ENCODE peak calls at places on chromosomes 3 and 15, in five cellular contexts. H is A549, L is RWPE2, S is neural progenitor cell, D is stomach. O is an unnamed sample.

GRCh38 chr15:54089776-54090175 is 111.5 kb downstream of the UNC13C start:
- DNase-seq in H (no peak), L (no peak), S (no peak), D (no peak), O (no peak)

GRCh38 chr15:70271422-70272088 is 173.8 kb upstream of the TLE3 start:
- DNase-seq in H (peak), L (no peak), S (peak), D (no peak), O (peak)

GRCh38 chr3:17740703-17741102 is 1.7 kb downstream of the TBC1D5 start:
- DNase-seq in H (peak), L (no peak), S (no peak), D (no peak), O (no peak)

GRCh38 chr3:16500911-16501310 is 12.6 kb downstream of the RFTN1 start:
- DNase-seq in H (no peak), L (no peak), S (no peak), D (no peak), O (no peak)

GRCh38 chr3:30658328-30659052 is 52.1 kb downstream of the TGFBR2 start:
- DNase-seq in H (peak), L (no peak), S (no peak), D (no peak), O (no peak)

GRCh38 chr3:115217678-115218451 is 70.8 kb upstream of the ZBTB20 start:
- DNase-seq in H (peak), L (no peak), S (peak), D (no peak), O (no peak)

GRCh38 chr15:80991446-80991845 is 1.8 kb upstream of the MESD start:
- DNase-seq in H (no peak), L (no peak), S (no peak), D (no peak), O (no peak)

GRCh38 chr3:23442598-23443383 is 239.7 kb downstream of the UBE2E2 start:
- DNase-seq in H (no peak), L (no peak), S (no peak), D (no peak), O (no peak)

GRCh38 chr15:32706704-32707103 is 11.1 kb upstream of the GREM1 start:
- DNase-seq in H (no peak), L (no peak), S (no peak), D (no peak), O (no peak)

GRCh38 chr3:139935071-139935865 is at the start of gene CLSTN2:
- DNase-seq in H (peak), L (no peak), S (peak), D (peak), O (peak)

GRCh38 chr3:101571028-101571895 is 2.7 kb upstream of the PCNP start:
- DNase-seq in H (no peak), L (no peak), S (no peak), D (no peak), O (no peak)

GRCh38 chr3:191302451-191302850 is 26.7 kb upstream of the CCDC50 start:
- DNase-seq in H (no peak), L (no peak), S (no peak), D (no peak), O (no peak)

GRCh38 chr15:42955518-42955917 is 34.9 kb upstream of the TTBK2 start:
- DNase-seq in H (no peak), L (no peak), S (no peak), D (no peak), O (no peak)

GRCh38 chr15:40873625-40874561 is at the start of gene RHOV:
- DNase-seq in H (peak), L (peak), S (peak), D (peak), O (peak)

GRCh38 chr15:41438206-41438605 is 21.3 kb downstream of the RTF1 start:
- DNase-seq in H (no peak), L (peak), S (no peak), D (no peak), O (no peak)

GRCh38 chr15:57220220-57220619 is 156.1 kb upstream of the CGNL1 start:
- DNase-seq in H (no peak), L (no peak), S (no peak), D (no peak), O (no peak)

GRCh38 chr15:86555114-86555513 is 475.4 kb downstream of the AGBL1 start:
- DNase-seq in H (no peak), L (no peak), S (no peak), D (no peak), O (no peak)

GRCh38 chr3:184565421-184566211 is 4.0 kb downstream of the EPHB3 start:
- DNase-seq in H (no peak), L (peak), S (peak), D (peak), O (peak)

GRCh38 chr3:2274531-2274930 is 175.9 kb downstream of the CNTN4 start:
- DNase-seq in H (no peak), L (no peak), S (no peak), D (no peak), O (no peak)

GRCh38 chr3:23867400-23867799 is 49.4 kb downstream of the NKIRAS1 start:
- DNase-seq in H (no peak), L (no peak), S (no peak), D (no peak), O (no peak)

GRCh38 chr15:65666257-65666656 is 44.5 kb downstream of the SLC24A1 start:
- DNase-seq in H (peak), L (no peak), S (no peak), D (no peak), O (no peak)

GRCh38 chr3:190436356-190436755 is 13.3 kb downstream of the TMEM207 start:
- DNase-seq in H (no peak), L (no peak), S (no peak), D (no peak), O (no peak)

GRCh38 chr3:132605374-132605792 is 8.3 kb downstream of the ACKR4 start:
- DNase-seq in H (no peak), L (no peak), S (no peak), D (no peak), O (no peak)

GRCh38 chr3:194396897-194397756 is 1.9 kb downstream of the GP5 start:
- DNase-seq in H (no peak), L (no peak), S (no peak), D (no peak), O (no peak)

DNA sequence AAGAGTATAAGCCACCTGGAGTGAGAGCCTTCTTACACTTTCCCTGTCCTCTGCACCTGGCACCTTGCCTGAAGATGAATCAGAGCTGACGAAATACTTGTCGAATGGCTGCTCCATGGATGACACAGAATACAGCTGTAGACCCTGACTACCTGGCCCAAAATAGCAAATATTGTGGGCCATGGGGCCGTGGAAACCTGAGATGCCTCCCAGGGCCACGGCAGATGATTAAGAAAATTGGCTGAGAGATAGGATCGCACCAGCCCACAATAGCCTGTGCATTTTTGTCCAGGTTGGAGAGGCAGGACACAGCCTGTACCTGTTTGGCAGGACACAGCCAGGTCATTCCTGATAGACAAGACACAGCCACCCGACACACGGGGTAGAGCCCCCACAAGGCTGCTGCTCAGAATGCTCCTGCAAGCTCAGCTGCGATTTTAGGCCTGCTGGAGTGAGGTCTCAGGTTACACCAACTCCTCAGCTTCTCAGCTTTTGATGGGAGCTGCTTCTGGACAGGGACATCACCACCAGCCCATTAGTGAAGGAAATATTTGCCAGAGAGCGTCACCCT is 22.9 kb upstream of the TPM1 start:
- DNase-seq in H (peak), L (peak), S (peak), D (peak), O (peak)
- TF ChIP-seq CTCF in H (no peak), L (peak), S (peak), D (no peak), O (no peak)

GRCh38 chr15:98698792-98699191 is 50.5 kb downstream of the IGF1R start:
- DNase-seq in H (no peak), L (no peak), S (no peak), D (no peak), O (no peak)
- H3K27ac ChIP-seq in H (no peak), L (no peak), S (no peak), D (no peak), O (no peak)

GRCh38 chr3:66489115-66489514 is 11.7 kb downstream of the LRIG1 start:
- DNase-seq in H (no peak), L (no peak), S (no peak), D (no peak), O (no peak)

GRCh38 chr3:66489577-66489976 is 11.2 kb downstream of the LRIG1 start:
- DNase-seq in H (no peak), L (no peak), S (no peak), D (no peak), O (no peak)

GRCh38 chr3:66490984-66491383 is 9.8 kb downstream of the LRIG1 start:
- DNase-seq in H (no peak), L (no peak), S (peak), D (no peak), O (no peak)

GRCh38 chr3:66488492-66488891 is 12.3 kb downstream of the LRIG1 start:
- DNase-seq in H (no peak), L (no peak), S (no peak), D (no peak), O (no peak)

GRCh38 chr3:66490214-66490613 is 10.6 kb downstream of the LRIG1 start:
- DNase-seq in H (no peak), L (no peak), S (no peak), D (peak), O (no peak)
- TF ChIP-seq CTCF in H (no peak), L (no peak), S (no peak), D (no peak), O (no peak)

GRCh38 chr3:46283851-46284450 is 41.7 kb downstream of the CCR3 start:
- DNase-seq in H (no peak), L (no peak), S (no peak), D (no peak), O (no peak)
- H3K27ac ChIP-seq in H (no peak), L (no peak), S (no peak), D (no peak), O (no peak)

DNA sequence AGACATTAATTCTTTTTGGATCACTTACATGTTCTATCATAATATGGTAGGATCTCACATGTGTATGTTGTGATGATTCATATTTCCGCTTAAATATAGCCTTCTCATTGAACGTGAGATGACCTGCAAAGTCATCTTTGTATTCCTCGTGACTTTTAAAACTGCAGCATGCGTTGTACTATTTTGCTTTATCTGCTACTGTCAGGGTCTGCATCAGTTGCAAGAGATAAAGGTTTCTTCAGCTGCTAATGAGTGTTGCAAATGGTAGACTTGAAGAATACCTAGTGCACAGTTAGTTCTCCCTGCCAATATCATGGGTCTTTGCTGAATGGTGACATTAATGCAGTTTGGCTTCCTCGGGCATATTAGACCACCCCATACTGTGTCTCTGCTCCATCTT is 31.8 kb downstream of the REC114 start:
- DNase-seq in H (no peak), L (no peak), S (no peak), D (no peak), O (no peak)
- TF ChIP-seq CTCF in H (no peak), L (no peak), S (no peak), D (no peak), O (no peak)

DNA sequence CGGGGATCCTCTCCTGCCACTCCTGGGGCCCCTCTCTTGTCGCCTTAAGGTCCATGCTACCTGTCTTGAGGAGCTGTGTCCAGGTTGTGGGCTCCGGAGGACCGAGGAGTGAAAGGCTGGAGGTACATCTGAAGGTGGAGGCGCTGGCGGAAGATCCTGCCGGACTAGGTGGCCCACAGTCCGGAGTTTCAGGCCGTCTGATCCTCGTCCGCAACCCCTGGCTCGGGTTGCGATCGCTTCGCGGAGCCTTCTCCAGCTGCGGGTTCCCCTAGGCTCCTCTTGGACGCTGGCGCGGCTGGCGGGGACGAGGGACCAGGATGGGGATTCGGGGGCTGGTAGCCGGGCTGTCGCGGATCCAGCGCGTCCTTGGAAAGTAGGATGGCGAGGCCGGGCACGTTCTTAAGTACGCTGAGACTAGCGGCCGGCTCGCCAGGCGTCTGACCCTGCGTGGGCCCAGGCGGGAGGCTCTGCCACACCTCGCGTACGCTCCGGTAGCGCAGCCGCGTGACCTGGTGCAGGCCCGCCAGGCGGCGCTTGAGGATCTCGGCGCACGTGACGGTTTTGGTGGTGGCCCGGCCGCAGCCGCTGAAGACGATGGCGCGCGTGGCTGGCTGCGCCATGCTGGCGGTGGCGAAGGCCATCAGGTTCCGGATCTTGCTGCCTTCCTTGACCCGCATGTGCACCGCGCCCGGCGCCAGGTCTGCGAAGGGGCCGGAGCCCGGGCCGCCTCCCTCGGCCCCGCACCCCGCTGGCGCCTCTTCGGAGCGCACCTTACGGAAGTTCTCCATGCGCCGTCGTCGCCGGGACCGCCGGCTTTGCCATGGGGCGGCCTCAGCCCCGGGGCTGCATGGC is 550 bp downstream of the RPP25 start:
- DNase-seq in H (peak), L (peak), S (peak), D (peak), O (peak)
- H3K27ac ChIP-seq in H (peak), L (peak), S (no peak), D (peak), O (peak)

GRCh38 chr3:50675179-50676030 is 678 bp downstream of the DOCK3 start:
- DNase-seq in H (no peak), L (no peak), S (peak), D (no peak), O (peak)
- TF ChIP-seq CTCF in H (peak), L (peak), S (peak), D (no peak), O (no peak)

GRCh38 chr15:22262613-22263020 is 182.3 kb downstream of the OR4M2 start:
- DNase-seq in H (peak), L (no peak), S (no peak), D (no peak), O (no peak)
- H3K27ac ChIP-seq in H (peak), L (no peak), S (no peak), D (no peak), O (no peak)

DNA sequence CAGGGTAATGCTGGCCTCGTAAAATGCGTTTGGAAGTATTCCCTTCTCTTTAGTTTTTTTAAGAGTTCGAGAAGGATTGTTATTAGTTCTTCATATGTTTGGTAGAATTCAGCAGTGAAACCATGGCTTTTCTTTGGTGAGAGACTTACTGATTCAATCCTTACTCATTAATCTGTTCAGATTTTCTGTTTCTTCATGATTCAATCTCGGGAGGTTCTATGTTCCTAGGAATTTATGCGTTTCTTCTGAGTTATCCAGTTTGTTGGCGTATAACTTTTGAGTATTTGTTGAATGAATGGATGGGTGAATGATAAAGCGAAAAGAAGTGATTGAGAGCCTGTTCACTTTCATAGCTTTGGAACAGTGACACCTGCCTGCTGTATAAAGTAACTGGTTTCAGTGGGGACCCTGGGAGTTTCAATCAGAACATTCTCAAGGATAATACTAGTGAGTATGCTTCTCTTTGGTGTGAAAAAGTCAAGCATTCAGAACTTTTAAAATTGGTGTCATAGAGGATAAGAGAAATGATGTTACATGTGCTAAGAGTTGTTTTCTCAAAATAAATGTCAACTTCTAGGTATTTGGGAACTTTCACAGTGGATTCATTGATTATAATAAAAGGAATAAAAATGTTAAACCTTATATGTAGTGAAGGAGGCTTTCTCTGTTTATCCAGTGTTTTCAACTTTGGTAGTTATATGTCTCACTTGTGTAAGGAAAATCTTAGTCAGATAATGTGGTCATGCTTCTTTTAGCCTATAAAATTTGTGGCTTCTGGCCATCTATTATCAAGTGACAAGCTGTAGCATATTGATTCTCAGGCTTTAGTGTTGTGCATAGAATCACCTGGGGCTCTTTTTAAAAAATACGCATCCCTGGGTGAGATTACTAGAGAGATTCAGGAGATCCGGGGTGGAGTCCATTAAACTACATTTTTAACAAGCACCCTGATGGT is 11.7 kb downstream of the LRCH3 start:
- DNase-seq in H (no peak), L (no peak), S (no peak), D (no peak), O (no peak)
- TF ChIP-seq CTCF in H (no peak), L (peak), S (peak), D (no peak), O (no peak)

O was measured in thyroid gland.